ENCODE peak calls at places on chromosomes 6 and 20, in five cellular contexts. One of them, this sample, is unnamed.

GRCh38 chr6:31396422-31397152 is 6.8 kb upstream of the MICA start:
- DNase-seq in astrocyte: peak; percentile 34
- DNase-seq in IMR-90: peak; percentile 70
- DNase-seq in PC-3: peak; percentile 93
- DNase-seq in DND-41: peak; percentile 85
- DNase-seq in this sample: peak; percentile 62

GRCh38 chr20:35269055-35269781 is 8.7 kb downstream of the MMP24OS start:
- DNase-seq in astrocyte: peak; percentile 29
- DNase-seq in IMR-90: peak; percentile 62
- DNase-seq in PC-3: peak; percentile 67
- DNase-seq in DND-41: peak; percentile 54
- DNase-seq in this sample: peak; percentile 96

GRCh38 chr20:55255016-55255415 is 750.3 kb downstream of the CBLN4 start:
- DNase-seq in astrocyte: no peak
- DNase-seq in IMR-90: no peak
- DNase-seq in PC-3: no peak
- DNase-seq in DND-41: no peak
- DNase-seq in this sample: no peak

GRCh38 chr6:22598386-22598785 is 29.0 kb downstream of the HDGFL1 start:
- DNase-seq in astrocyte: no peak
- DNase-seq in IMR-90: no peak
- DNase-seq in PC-3: no peak
- DNase-seq in DND-41: no peak
- DNase-seq in this sample: no peak

GRCh38 chr6:680204-680603 is 12.7 kb downstream of the EXOC2 start:
- DNase-seq in astrocyte: no peak
- DNase-seq in IMR-90: no peak
- DNase-seq in PC-3: no peak
- DNase-seq in DND-41: no peak
- DNase-seq in this sample: no peak

GRCh38 chr6:135451617-135452190 is 45.8 kb downstream of the AHI1 start:
- DNase-seq in astrocyte: peak; percentile 14
- DNase-seq in IMR-90: peak; percentile 43
- DNase-seq in PC-3: peak; percentile 68
- DNase-seq in DND-41: no peak
- DNase-seq in this sample: peak; percentile 1

GRCh38 chr6:119497988-119498727 is 148.6 kb upstream of the MAN1A1 start:
- DNase-seq in astrocyte: no peak
- DNase-seq in IMR-90: no peak
- DNase-seq in PC-3: no peak
- DNase-seq in DND-41: no peak
- DNase-seq in this sample: no peak

GRCh38 chr20:10390709-10391108 is 43.3 kb downstream of the MKKS start:
- DNase-seq in astrocyte: no peak
- DNase-seq in IMR-90: no peak
- DNase-seq in PC-3: no peak
- DNase-seq in DND-41: no peak
- DNase-seq in this sample: no peak

GRCh38 chr6:31116661-31117385 is 2.2 kb downstream of the PSORS1C1 start:
- DNase-seq in astrocyte: no peak
- DNase-seq in IMR-90: no peak
- DNase-seq in PC-3: no peak
- DNase-seq in DND-41: no peak
- DNase-seq in this sample: peak; percentile 53

GRCh38 chr20:44003609-44004008 is 89.0 kb downstream of the TOX2 start:
- DNase-seq in astrocyte: no peak
- DNase-seq in IMR-90: no peak
- DNase-seq in PC-3: no peak
- DNase-seq in DND-41: no peak
- DNase-seq in this sample: no peak

GRCh38 chr6:22250486-22250885 is 46.4 kb downstream of the PRL start:
- DNase-seq in astrocyte: no peak
- DNase-seq in IMR-90: no peak
- DNase-seq in PC-3: no peak
- DNase-seq in DND-41: no peak
- DNase-seq in this sample: no peak

GRCh38 chr6:82381278-82381677 is 17.7 kb downstream of the TPBG start:
- DNase-seq in astrocyte: no peak
- DNase-seq in IMR-90: no peak
- DNase-seq in PC-3: no peak
- DNase-seq in DND-41: no peak
- DNase-seq in this sample: peak; percentile 21

GRCh38 chr6:56372621-56373020 is 125.2 kb upstream of the COL21A1 start:
- DNase-seq in astrocyte: no peak
- DNase-seq in IMR-90: peak; percentile 24
- DNase-seq in PC-3: no peak
- DNase-seq in DND-41: no peak
- DNase-seq in this sample: peak; percentile 25

GRCh38 chr20:4511776-4512175 is 209.9 kb upstream of the PRND start:
- DNase-seq in astrocyte: no peak
- DNase-seq in IMR-90: no peak
- DNase-seq in PC-3: no peak
- DNase-seq in DND-41: no peak
- DNase-seq in this sample: no peak

GRCh38 chr6:39313526-39314272 is 520 bp downstream of the KCNK17 start:
- DNase-seq in astrocyte: no peak
- DNase-seq in IMR-90: no peak
- DNase-seq in PC-3: no peak
- DNase-seq in DND-41: no peak
- DNase-seq in this sample: no peak

GRCh38 chr6:131807644-131808459 is at the start of gene ENPP1:
- DNase-seq in astrocyte: peak; percentile 47
- DNase-seq in IMR-90: peak; percentile 62
- DNase-seq in PC-3: peak; percentile 47
- DNase-seq in DND-41: no peak
- DNase-seq in this sample: peak; percentile 96

GRCh38 chr6:41376176-41376575 is 40.8 kb downstream of the NCR2 start:
- DNase-seq in astrocyte: no peak
- DNase-seq in IMR-90: no peak
- DNase-seq in PC-3: no peak
- DNase-seq in DND-41: no peak
- DNase-seq in this sample: no peak

GRCh38 chr6:21666200-21666671 is 72.7 kb downstream of the SOX4 start:
- DNase-seq in astrocyte: no peak
- DNase-seq in IMR-90: no peak
- DNase-seq in PC-3: no peak
- DNase-seq in DND-41: peak; percentile 64
- DNase-seq in this sample: no peak

GRCh38 chr20:50213531-50214106 is 23.0 kb downstream of the CEBPB start:
- DNase-seq in astrocyte: peak; percentile 36
- DNase-seq in IMR-90: peak; percentile 50
- DNase-seq in PC-3: no peak
- DNase-seq in DND-41: no peak
- DNase-seq in this sample: peak; percentile 58

GRCh38 chr6:114747995-114748625 is 405.3 kb upstream of the HS3ST5 start:
- DNase-seq in astrocyte: peak; percentile 42
- DNase-seq in IMR-90: peak; percentile 45
- DNase-seq in PC-3: peak; percentile 53
- DNase-seq in DND-41: peak; percentile 36
- DNase-seq in this sample: peak; percentile 22

GRCh38 chr6:122752493-122752892 is 27.0 kb upstream of the FABP7 start:
- DNase-seq in astrocyte: no peak
- DNase-seq in IMR-90: no peak
- DNase-seq in PC-3: no peak
- DNase-seq in DND-41: no peak
- DNase-seq in this sample: no peak

GRCh38 chr6:100592929-100593328 is 128.2 kb upstream of the SIM1 start:
- DNase-seq in astrocyte: no peak
- DNase-seq in IMR-90: no peak
- DNase-seq in PC-3: no peak
- DNase-seq in DND-41: no peak
- DNase-seq in this sample: no peak

GRCh38 chr6:157269261-157269794 is 54.0 kb downstream of the TMEM242 start:
- DNase-seq in astrocyte: peak; percentile 53
- DNase-seq in IMR-90: peak; percentile 60
- DNase-seq in PC-3: no peak
- DNase-seq in DND-41: no peak
- DNase-seq in this sample: peak; percentile 92

GRCh38 chr6:44238687-44239350 is 8.1 kb upstream of the HSP90AB1 start:
- DNase-seq in astrocyte: no peak
- DNase-seq in IMR-90: no peak
- DNase-seq in PC-3: peak; percentile 48
- DNase-seq in DND-41: no peak
- DNase-seq in this sample: peak; percentile 15

GRCh38 chr20:44137210-44137781 is 49.7 kb downstream of the JPH2 start:
- DNase-seq in astrocyte: peak; percentile 77
- DNase-seq in IMR-90: peak; percentile 38
- DNase-seq in PC-3: no peak
- DNase-seq in DND-41: no peak
- DNase-seq in this sample: no peak

GRCh38 chr20:38135641-38136420 is 29.2 kb downstream of the TGM2 start:
- DNase-seq in astrocyte: no peak
- DNase-seq in IMR-90: no peak
- DNase-seq in PC-3: no peak
- DNase-seq in DND-41: no peak
- DNase-seq in this sample: no peak

GRCh38 chr6:158487495-158487894 is 72.4 kb upstream of the TMEM181 start:
- DNase-seq in astrocyte: peak; percentile 56
- DNase-seq in IMR-90: peak; percentile 52
- DNase-seq in PC-3: no peak
- DNase-seq in DND-41: no peak
- DNase-seq in this sample: no peak

GRCh38 chr20:63441777-63442493 is 30.5 kb downstream of the KCNQ2 start:
- DNase-seq in astrocyte: peak; percentile 12
- DNase-seq in IMR-90: peak; percentile 17
- DNase-seq in PC-3: peak; percentile 73
- DNase-seq in DND-41: peak; percentile 72
- DNase-seq in this sample: peak; percentile 98

DNA sequence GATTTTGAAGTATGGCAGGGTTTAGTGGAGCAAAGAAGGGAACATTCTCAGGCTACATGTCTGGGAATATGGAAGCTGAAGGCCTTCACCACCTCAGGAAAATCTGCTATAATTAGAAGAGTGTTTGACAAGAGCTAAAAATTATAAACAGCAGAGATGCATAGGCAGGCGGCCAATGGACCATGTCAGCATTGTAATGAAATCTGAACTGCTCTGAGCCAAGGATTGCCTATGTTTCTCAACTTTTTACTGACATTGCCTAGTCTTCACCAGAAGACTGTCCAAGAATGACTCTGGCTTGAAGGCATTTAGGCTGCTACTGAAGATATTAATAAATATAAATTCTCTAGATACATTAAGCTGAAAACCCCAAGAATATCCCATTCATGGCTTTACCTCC is 84.1 kb downstream of the C6orf52 start:
- DNase-seq in astrocyte: peak; percentile 26
- DNase-seq in IMR-90: peak; percentile 68
- DNase-seq in PC-3: no peak
- DNase-seq in DND-41: no peak
- DNase-seq in this sample: peak; percentile 75
- H4K20me1 ChIP-seq in astrocyte: no peaks in the 10 kb centered on the region
- H4K20me1 ChIP-seq in IMR-90: no peaks in the 10 kb centered on the region
- H4K20me1 ChIP-seq in PC-3: no peaks in the 10 kb centered on the region
- H4K20me1 ChIP-seq in DND-41: no peaks in the 10 kb centered on the region
- H4K20me1 ChIP-seq in this sample: no peaks in the 10 kb centered on the region

DNA sequence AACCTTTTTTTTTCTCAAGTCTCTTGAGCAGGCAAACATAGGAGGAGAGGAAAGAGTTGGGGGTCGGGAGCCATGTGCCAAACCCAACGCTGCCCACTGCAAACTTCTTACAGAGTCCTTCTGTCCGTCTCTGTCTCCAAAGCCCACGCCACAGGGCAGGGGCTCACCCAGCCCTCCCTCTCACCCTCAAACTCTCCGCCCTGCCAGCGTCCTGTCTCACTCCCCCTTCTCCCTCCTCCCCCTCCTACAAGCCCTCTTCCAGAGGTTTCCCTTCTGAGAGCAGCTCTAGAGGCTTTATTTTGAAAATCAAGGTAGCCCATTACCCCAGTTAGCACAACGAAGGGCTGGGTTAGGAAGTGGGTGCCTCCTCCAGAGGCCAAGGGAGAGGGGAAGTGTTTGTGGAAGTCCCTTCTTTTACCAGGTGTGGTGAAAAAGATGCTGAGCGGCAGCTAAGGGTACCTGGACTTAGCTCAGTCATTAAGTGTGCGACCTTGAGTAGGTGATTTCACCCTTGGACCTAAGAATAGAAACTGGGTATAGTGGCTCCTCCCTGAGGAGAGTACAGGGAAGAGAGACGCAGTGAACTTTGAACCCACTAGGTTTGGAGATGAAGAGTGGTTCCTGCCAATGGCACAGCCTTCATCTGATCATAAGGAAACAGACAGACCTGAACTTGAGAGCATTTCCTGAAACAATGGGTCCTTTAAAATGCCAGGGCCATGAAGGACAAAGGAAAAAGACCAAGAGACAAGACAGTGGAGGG is 123.8 kb downstream of the BANF2 start:
- DNase-seq in astrocyte: no peak
- DNase-seq in IMR-90: no peak
- DNase-seq in PC-3: no peak
- DNase-seq in DND-41: no peak
- DNase-seq in this sample: no peak
- H3K27ac ChIP-seq in astrocyte: no peak overlapping the region
- H3K27ac ChIP-seq in IMR-90: no peak overlapping the region
- H3K27ac ChIP-seq in PC-3: no peak overlapping the region
- H3K27ac ChIP-seq in DND-41: no peak overlapping the region
- H3K27ac ChIP-seq in this sample: no peak overlapping the region

GRCh38 chr20:58349586-58349985 is 39.4 kb upstream of the VAPB start:
- DNase-seq in astrocyte: peak; percentile 74
- DNase-seq in IMR-90: peak; percentile 88
- DNase-seq in PC-3: peak; percentile 94
- DNase-seq in DND-41: no peak
- DNase-seq in this sample: peak; percentile 83

GRCh38 chr20:58340151-58340550 is 30.6 kb downstream of the RAB22A start:
- DNase-seq in astrocyte: no peak
- DNase-seq in IMR-90: no peak
- DNase-seq in PC-3: no peak
- DNase-seq in DND-41: no peak
- DNase-seq in this sample: no peak

GRCh38 chr20:58342104-58342945 is 32.8 kb downstream of the RAB22A start:
- DNase-seq in astrocyte: peak; percentile 71
- DNase-seq in IMR-90: peak; percentile 67
- DNase-seq in PC-3: peak; percentile 97
- DNase-seq in DND-41: no peak
- DNase-seq in this sample: peak; percentile 88

GRCh38 chr20:58340853-58341252 is 31.3 kb downstream of the RAB22A start:
- DNase-seq in astrocyte: no peak
- DNase-seq in IMR-90: peak; percentile 28
- DNase-seq in PC-3: peak; percentile 49
- DNase-seq in DND-41: no peak
- DNase-seq in this sample: no peak

DNA sequence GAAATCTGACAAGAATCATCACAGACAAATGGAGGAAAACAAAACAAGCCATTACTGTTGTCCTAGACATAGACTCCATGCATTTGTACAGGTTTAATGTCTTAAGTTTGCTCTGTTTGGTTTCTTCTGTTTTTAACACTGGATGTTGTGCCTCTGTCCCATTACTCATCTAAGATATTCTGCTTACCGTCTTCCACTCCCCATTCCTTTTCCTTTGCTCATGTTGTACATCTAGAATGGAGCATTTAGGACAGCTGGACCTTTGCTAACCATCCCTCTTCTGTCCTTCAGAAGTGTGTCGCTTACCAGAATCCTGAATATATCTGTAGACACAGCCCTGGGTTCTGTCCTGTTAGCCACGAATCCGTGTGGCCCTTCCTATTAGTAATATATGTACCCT is 35.2 kb downstream of the RAB22A start:
- DNase-seq in astrocyte: peak; percentile 58
- DNase-seq in IMR-90: peak; percentile 71
- DNase-seq in PC-3: peak; percentile 70
- DNase-seq in DND-41: no peak
- DNase-seq in this sample: peak; percentile 44
- H3K4me3 ChIP-seq in astrocyte: no peak overlapping the region
- H3K4me3 ChIP-seq in IMR-90: no peak overlapping the region
- H3K4me3 ChIP-seq in PC-3: no peak overlapping the region
- H3K4me3 ChIP-seq in DND-41: no peak overlapping the region
- H3K4me3 ChIP-seq in this sample: no peak overlapping the region

GRCh38 chr6:108594640-108595039 is 33.9 kb downstream of the FOXO3 start:
- DNase-seq in astrocyte: no peak
- DNase-seq in IMR-90: no peak
- DNase-seq in PC-3: peak; percentile 13
- DNase-seq in DND-41: no peak
- DNase-seq in this sample: no peak
- H4K20me1 ChIP-seq in astrocyte: peaks cover 86% of the 10 kb centered on the region
- H4K20me1 ChIP-seq in IMR-90: peaks cover 82% of the 10 kb centered on the region
- H4K20me1 ChIP-seq in PC-3: peaks cover 21% of the 10 kb centered on the region
- H4K20me1 ChIP-seq in DND-41: peaks cover 31% of the 10 kb centered on the region
- H4K20me1 ChIP-seq in this sample: peaks cover 50% of the 10 kb centered on the region

This sample was measured in osteoblast.